ENCODE peak calls at places on chromosomes 12 and 14, in eight cellular contexts. Q is AG10803; B is body of pancreas; P is esophagus squamous epithelium; N is fibroblast of villous mesenchyme; C is CD8-positive, alpha-beta T cell; G is fibroblast of mammary gland; K is suprapubic skin. Y is an unnamed sample.

GRCh38 chr14:72061718-72062117 is 129.5 kb downstream of the RGS6 start:
- DNase-seq in Q (no peak), B (no peak), P (no peak), N (no peak), C (no peak), G (no peak), K (no peak), Y (no peak)

GRCh38 chr12:77328326-77328725 is 263.0 kb upstream of the E2F7 start:
- DNase-seq in Q (no peak), B (no peak), P (no peak), N (no peak), C (no peak), G (no peak), K (no peak), Y (no peak)

GRCh38 chr14:77041837-77042557 is 13.5 kb upstream of the IRF2BPL start:
- DNase-seq in Q (peak; percentile 98), B (peak; percentile 86), P (no peak), N (peak; percentile 95), C (no peak), G (peak; percentile 97), K (no peak), Y (peak; percentile 91)

GRCh38 chr12:132771126-132771838 is 9.7 kb upstream of the ANKLE2 start:
- DNase-seq in Q (peak; percentile 58), B (no peak), P (no peak), N (peak; percentile 84), C (peak; percentile 44), G (peak; percentile 72), K (no peak), Y (no peak)

GRCh38 chr14:100621806-100622205 is 34.6 kb upstream of the BEGAIN start:
- DNase-seq in Q (no peak), B (no peak), P (no peak), N (no peak), C (no peak), G (no peak), K (peak; percentile 46), Y (no peak)

GRCh38 chr12:11797317-11797913 is 147.9 kb downstream of the ETV6 start:
- DNase-seq in Q (peak; percentile 95), B (no peak), P (no peak), N (peak; percentile 83), C (no peak), G (peak; percentile 15), K (no peak), Y (peak; percentile 75)

GRCh38 chr12:13686243-13686642 is 295.2 kb downstream of the GRIN2B start:
- DNase-seq in Q (no peak), B (no peak), P (no peak), N (no peak), C (no peak), G (no peak), K (no peak), Y (no peak)

GRCh38 chr14:61647704-61648103 is 47.6 kb upstream of the HIF1A start:
- DNase-seq in Q (no peak), B (no peak), P (no peak), N (no peak), C (no peak), G (no peak), K (no peak), Y (no peak)

GRCh38 chr12:119115296-119115905 is 63.3 kb upstream of the HSPB8 start:
- DNase-seq in Q (peak; percentile 37), B (peak; percentile 13), P (no peak), N (peak; percentile 36), C (no peak), G (peak; percentile 44), K (no peak), Y (no peak)

GRCh38 chr14:30957813-30958370 is 67.6 kb upstream of the AP4S1 start:
- DNase-seq in Q (no peak), B (peak; percentile 72), P (no peak), N (no peak), C (no peak), G (no peak), K (no peak), Y (no peak)

GRCh38 chr14:43647302-43647701 is 859.8 kb downstream of the FSCB start:
- DNase-seq in Q (no peak), B (no peak), P (no peak), N (no peak), C (no peak), G (no peak), K (no peak), Y (no peak)

GRCh38 chr14:60226296-60226695 is 22.7 kb upstream of the PPM1A start:
- DNase-seq in Q (no peak), B (no peak), P (no peak), N (no peak), C (no peak), G (no peak), K (no peak), Y (no peak)

GRCh38 chr14:67416085-67416484 is 4.1 kb upstream of the PLEK2 start:
- DNase-seq in Q (no peak), B (peak; percentile 75), P (no peak), N (no peak), C (no peak), G (no peak), K (no peak), Y (no peak)

GRCh38 chr14:68853749-68854148 is 60.9 kb upstream of the ZFP36L1 start:
- DNase-seq in Q (no peak), B (no peak), P (no peak), N (no peak), C (no peak), G (no peak), K (no peak), Y (no peak)

GRCh38 chr12:48988030-48988649 is 10.0 kb downstream of the WNT1 start:
- DNase-seq in Q (no peak), B (peak; percentile 64), P (no peak), N (peak; percentile 56), C (peak; percentile 78), G (peak; percentile 45), K (no peak), Y (no peak)

GRCh38 chr14:39060818-39061437 is 42.1 kb downstream of the SEC23A start:
- DNase-seq in Q (no peak), B (no peak), P (no peak), N (no peak), C (no peak), G (no peak), K (no peak), Y (no peak)

GRCh38 chr14:105216490-105217247 is 31.7 kb upstream of the BTBD6 start:
- DNase-seq in Q (no peak), B (no peak), P (no peak), N (no peak), C (no peak), G (no peak), K (no peak), Y (no peak)

GRCh38 chr12:12661086-12661485 is 34.9 kb downstream of the GPR19 start:
- DNase-seq in Q (peak; percentile 93), B (no peak), P (no peak), N (peak; percentile 65), C (no peak), G (peak; percentile 83), K (no peak), Y (peak; percentile 51)

GRCh38 chr14:79325071-79325470 is 886.2 kb downstream of the DIO2 start:
- DNase-seq in Q (no peak), B (peak; percentile 22), P (no peak), N (peak; percentile 18), C (no peak), G (no peak), K (no peak), Y (no peak)

GRCh38 chr12:85423947-85424346 is 143.9 kb downstream of the ALX1 start:
- DNase-seq in Q (no peak), B (no peak), P (no peak), N (no peak), C (no peak), G (no peak), K (no peak), Y (no peak)

GRCh38 chr12:85425926-85426325 is 145.9 kb downstream of the ALX1 start:
- DNase-seq in Q (no peak), B (no peak), P (no peak), N (no peak), C (no peak), G (no peak), K (no peak), Y (no peak)

GRCh38 chr12:85425349-85425612 is 145.3 kb downstream of the ALX1 start:
- DNase-seq in Q (no peak), B (no peak), P (no peak), N (no peak), C (no peak), G (no peak), K (no peak), Y (no peak)

GRCh38 chr12:85422766-85423165 is 142.7 kb downstream of the ALX1 start:
- DNase-seq in Q (no peak), B (no peak), P (no peak), N (no peak), C (no peak), G (no peak), K (no peak), Y (no peak)

GRCh38 chr12:85424581-85425348 is 144.7 kb downstream of the ALX1 start:
- DNase-seq in Q (peak; percentile 26), B (peak; percentile 61), P (no peak), N (peak; percentile 31), C (no peak), G (peak; percentile 19), K (no peak), Y (no peak)
- TF ChIP-seq CTCF in Q (peak; percentile 63), B (peak; percentile 71), P (peak; percentile 51), N (peak; percentile 55), C (no peak), G (peak; percentile 33), K (no peak), Y (peak; percentile 41)

GRCh38 chr14:52902971-52903385 is 47.9 kb downstream of the FERMT2 start:
- DNase-seq in Q (no peak), B (no peak), P (no peak), N (peak; percentile 61), C (no peak), G (peak; percentile 66), K (no peak), Y (peak; percentile 53)
- H3K4me3 ChIP-seq in Q (no peak overlapping the region), B (no peak overlapping the region), P (no peak overlapping the region), N (no peak overlapping the region), C (no peak overlapping the region), G (no peak overlapping the region), K (no peak overlapping the region), Y (no peak overlapping the region)

DNA sequence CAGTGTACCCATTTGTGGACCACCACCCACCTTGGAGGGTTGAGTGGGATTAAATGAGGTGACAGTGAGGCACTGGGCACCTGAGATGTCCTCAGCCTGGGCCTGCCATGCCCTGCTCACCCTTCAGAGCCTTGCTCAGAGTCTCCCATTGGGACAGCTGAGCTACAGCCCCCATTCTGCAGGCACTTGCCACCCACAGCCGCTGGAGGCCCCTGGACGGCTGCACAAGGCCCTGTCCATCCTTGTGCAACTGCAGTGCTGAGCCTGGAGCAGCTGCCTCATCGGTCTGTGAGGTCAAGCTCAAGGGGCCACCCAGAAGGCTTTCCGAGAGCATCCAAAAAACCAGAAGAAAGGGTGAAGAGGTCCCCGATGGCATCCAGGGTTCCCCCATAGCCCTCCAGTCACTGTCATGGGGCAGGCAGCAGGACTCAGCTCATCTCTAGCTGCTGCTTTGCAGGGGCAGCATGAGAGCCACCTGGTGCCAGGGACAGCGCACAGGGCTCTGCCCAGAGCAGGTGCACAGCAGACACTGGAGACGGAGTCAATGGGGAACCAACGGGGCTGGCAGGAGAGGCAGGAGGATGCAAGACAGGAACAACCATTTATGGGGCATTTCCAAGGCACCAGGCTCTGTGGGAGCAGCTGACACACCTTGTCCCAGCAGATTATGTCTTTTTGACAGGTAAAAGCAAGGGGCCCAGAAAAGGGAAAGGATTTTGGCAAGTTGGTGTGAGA is 84.6 kb downstream of the ARL6IP4 start:
- DNase-seq in Q (no peak), B (no peak), P (no peak), N (peak; percentile 33), C (no peak), G (no peak), K (peak; percentile 50), Y (no peak)
- TF ChIP-seq CTCF in Q (no peak), B (no peak), P (no peak), N (peak; percentile 22), C (no peak), G (no peak), K (no peak), Y (no peak)

GRCh38 chr14:50321009-50321660 is 9.0 kb downstream of the DMAC2L start:
- DNase-seq in Q (peak; percentile 88), B (peak; percentile 80), P (no peak), N (peak; percentile 96), C (peak; percentile 68), G (peak; percentile 96), K (no peak), Y (peak; percentile 89)
- H3K4me3 ChIP-seq in Q (peak overlapping the region; percentile 43), B (no peak overlapping the region), P (no peak overlapping the region), N (peak overlapping the region; percentile 29), C (no peak overlapping the region), G (peak overlapping the region; percentile 19), K (peak overlapping the region; percentile 25), Y (peak overlapping the region; percentile 29)

Y was measured in retinal pigment epithelial cell.